ENCODE peak calls at places on chromosome 19, in seven cellular contexts. N is fibroblast of lung, X is transverse colon, L is uterus, O is IMR-90, C is AG10803, A is neuronal stem cell. K is an unnamed sample.

GRCh38 chr19:58338336-58338735 is 11.5 kb downstream of the ZSCAN22 start:
- DNase-seq in N (no peak), X (no peak), L (no peak), O (no peak), C (no peak), A (no peak), K (no peak)

GRCh38 chr19:35125270-35125717 is 9.6 kb downstream of the LGI4 start:
- DNase-seq in N (no peak), X (no peak), L (no peak), O (no peak), C (no peak), A (no peak), K (no peak)

GRCh38 chr19:10379880-10380310 is 477 bp downstream of the TYK2 start:
- DNase-seq in N (no peak), X (no peak), L (no peak), O (no peak), C (no peak), A (no peak), K (no peak)

GRCh38 chr19:42316223-42317211 is 3.4 kb downstream of the TMEM145 start:
- DNase-seq in N (no peak), X (peak; percentile 42), L (no peak), O (peak; percentile 21), C (peak; percentile 44), A (no peak), K (no peak)

GRCh38 chr19:54189668-54190502 is 505 bp upstream of the MBOAT7 start:
- DNase-seq in N (peak; percentile 100), X (peak; percentile 100), L (peak; percentile 100), O (peak; percentile 100), C (peak; percentile 100), A (peak; percentile 100), K (peak; percentile 100)

GRCh38 chr19:12867120-12868099 is 13.8 kb downstream of the DNASE2 start:
- DNase-seq in N (peak; percentile 43), X (peak; percentile 76), L (peak; percentile 57), O (peak; percentile 43), C (no peak), A (peak; percentile 90), K (no peak)

GRCh38 chr19:18475004-18475453 is 37.1 kb upstream of the ISYNA1 start:
- DNase-seq in N (no peak), X (no peak), L (no peak), O (no peak), C (no peak), A (no peak), K (no peak)

GRCh38 chr19:32359581-32359980 is 14.2 kb downstream of the ZNF507 start:
- DNase-seq in N (no peak), X (no peak), L (no peak), O (no peak), C (no peak), A (no peak), K (no peak)

GRCh38 chr19:16887353-16888265 is 1.2 kb upstream of the F2RL3 start:
- DNase-seq in N (no peak), X (no peak), L (no peak), O (no peak), C (no peak), A (no peak), K (no peak)

GRCh38 chr19:56727731-56728130 is 56.2 kb upstream of the ZNF835 start:
- DNase-seq in N (no peak), X (no peak), L (no peak), O (no peak), C (no peak), A (peak; percentile 14), K (no peak)

GRCh38 chr19:536031-536880 is 4.7 kb downstream of the CDC34 start:
- DNase-seq in N (no peak), X (peak; percentile 8), L (no peak), O (no peak), C (no peak), A (no peak), K (no peak)

GRCh38 chr19:45643927-45644771 is 5.0 kb upstream of the EML2 start:
- DNase-seq in N (no peak), X (no peak), L (no peak), O (no peak), C (no peak), A (no peak), K (no peak)

GRCh38 chr19:31054430-31054829 is 294.8 kb downstream of the TSHZ3 start:
- DNase-seq in N (peak; percentile 63), X (peak; percentile 37), L (no peak), O (peak; percentile 83), C (peak; percentile 63), A (peak; percentile 40), K (peak; percentile 36)

GRCh38 chr19:940591-941291 is 14.9 kb downstream of the ARID3A start:
- DNase-seq in N (peak; percentile 65), X (peak; percentile 86), L (peak; percentile 56), O (peak; percentile 57), C (no peak), A (no peak), K (peak; percentile 54)

GRCh38 chr19:13460045-13460444 is 46.2 kb downstream of the CACNA1A start:
- DNase-seq in N (no peak), X (no peak), L (no peak), O (no peak), C (no peak), A (no peak), K (no peak)

GRCh38 chr19:31676271-31677004 is 327.2 kb upstream of the TSHZ3 start:
- DNase-seq in N (peak; percentile 22), X (no peak), L (no peak), O (no peak), C (no peak), A (no peak), K (no peak)

GRCh38 chr19:48933382-48933932 is at the start of gene DHDH:
- DNase-seq in N (peak; percentile 63), X (peak; percentile 91), L (peak; percentile 71), O (peak; percentile 42), C (no peak), A (peak; percentile 80), K (peak; percentile 75)

GRCh38 chr19:29630661-29631060 is 24.6 kb downstream of the POP4 start:
- DNase-seq in N (no peak), X (no peak), L (no peak), O (no peak), C (peak; percentile 31), A (no peak), K (no peak)

DNA sequence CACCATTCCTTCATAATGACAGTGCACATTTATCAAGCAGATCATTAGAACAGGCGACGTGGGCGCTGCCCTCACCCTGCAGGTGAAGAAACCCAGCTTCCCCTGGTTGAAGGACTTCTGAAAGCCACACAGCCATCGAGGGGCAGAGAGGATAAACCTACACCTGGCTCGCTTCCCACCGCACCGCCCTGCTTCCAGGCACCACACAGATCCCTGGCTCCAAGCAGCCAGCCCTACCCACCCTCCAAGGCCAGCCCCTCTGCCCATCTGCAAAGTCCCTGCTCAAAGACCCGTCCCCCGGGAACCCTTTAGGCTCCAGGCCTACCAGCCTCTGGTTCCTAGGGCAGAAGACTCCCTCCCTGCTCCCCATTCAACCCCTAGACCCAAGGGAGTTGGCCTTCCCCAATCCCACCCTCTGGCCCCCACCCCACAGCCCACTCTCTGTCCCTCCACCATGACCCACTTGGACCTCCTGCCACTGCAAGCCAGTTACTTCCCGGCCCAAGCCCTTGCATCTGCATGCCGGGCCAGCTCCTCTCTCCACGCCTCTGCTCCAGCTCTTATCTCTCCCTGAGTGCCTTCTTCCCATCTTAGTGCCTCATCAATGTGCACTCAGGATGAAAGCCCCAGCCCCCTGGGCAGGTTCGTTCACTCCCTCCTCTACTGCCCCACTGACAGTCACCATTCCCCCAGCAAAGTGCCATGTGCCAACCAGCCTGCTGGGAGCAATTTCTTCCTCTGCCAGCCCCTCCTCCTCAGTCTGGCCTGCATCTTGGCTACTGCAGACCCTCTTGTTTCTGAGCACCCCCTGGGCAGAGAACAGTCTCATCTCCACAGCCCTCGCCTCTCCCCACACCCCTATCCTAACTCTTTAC is 28.0 kb downstream of the PEPD start:
- DNase-seq in N (no peak), X (no peak), L (no peak), O (no peak), C (no peak), A (no peak), K (no peak)
- H3K4me3 ChIP-seq in N (no peak overlapping the region), X (no peak overlapping the region), L (no peak overlapping the region), O (no peak overlapping the region), C (no peak overlapping the region), A (no peak overlapping the region), K (no peak overlapping the region)

GRCh38 chr19:36331353-36332228 is 47.4 kb downstream of the ZFP14 start:
- DNase-seq in N (peak; percentile 98), X (peak; percentile 68), L (peak; percentile 81), O (peak; percentile 94), C (peak; percentile 94), A (peak; percentile 94), K (peak; percentile 60)

GRCh38 chr19:36330226-36330625 is 48.8 kb downstream of the ZFP14 start:
- DNase-seq in N (no peak), X (no peak), L (no peak), O (no peak), C (no peak), A (no peak), K (no peak)
- H3K4me3 ChIP-seq in N (no peak overlapping the region), X (no peak overlapping the region), L (no peak overlapping the region), O (no peak overlapping the region), C (no peak overlapping the region), A (no peak overlapping the region), K (no peak overlapping the region)

GRCh38 chr19:7098701-7099596 is 29.4 kb downstream of the ZNF557 start:
- DNase-seq in N (peak; percentile 87), X (peak; percentile 94), L (peak; percentile 95), O (peak; percentile 87), C (peak; percentile 91), A (peak; percentile 92), K (peak; percentile 86)

GRCh38 chr19:7099597-7099921 is 30.1 kb downstream of the ZNF557 start:
- DNase-seq in N (no peak), X (no peak), L (no peak), O (no peak), C (no peak), A (no peak), K (no peak)

GRCh38 chr19:7101498-7102253 is 32.2 kb downstream of the ZNF557 start:
- DNase-seq in N (no peak), X (no peak), L (no peak), O (no peak), C (no peak), A (no peak), K (peak; percentile 75)

GRCh38 chr19:7098096-7098495 is 28.6 kb downstream of the ZNF557 start:
- DNase-seq in N (no peak), X (no peak), L (no peak), O (no peak), C (no peak), A (no peak), K (no peak)
- H3K4me3 ChIP-seq in N (peak overlapping the region; percentile 89), X (no peak overlapping the region), L (no peak overlapping the region), O (no peak overlapping the region), C (peak overlapping the region; percentile 81), A (peak overlapping the region; percentile 67), K (peak overlapping the region; percentile 76)

GRCh38 chr19:50187937-50188336 is 15.5 kb upstream of the MYH14 start:
- DNase-seq in N (no peak), X (peak; percentile 80), L (no peak), O (no peak), C (no peak), A (no peak), K (no peak)

GRCh38 chr19:50191270-50191669 is 12.2 kb upstream of the MYH14 start:
- DNase-seq in N (no peak), X (no peak), L (no peak), O (no peak), C (no peak), A (no peak), K (no peak)

GRCh38 chr19:50190439-50190891 is 13.0 kb upstream of the MYH14 start:
- DNase-seq in N (no peak), X (peak; percentile 84), L (no peak), O (no peak), C (no peak), A (no peak), K (peak; percentile 51)

GRCh38 chr19:50192463-50193211 is 10.8 kb upstream of the MYH14 start:
- DNase-seq in N (no peak), X (no peak), L (no peak), O (no peak), C (no peak), A (no peak), K (no peak)

GRCh38 chr19:50189326-50189725 is 14.1 kb upstream of the MYH14 start:
- DNase-seq in N (no peak), X (peak; percentile 57), L (no peak), O (no peak), C (no peak), A (no peak), K (no peak)
- H3K4me3 ChIP-seq in N (no peak overlapping the region), X (peak overlapping the region; percentile 51), L (no peak overlapping the region), O (no peak overlapping the region), C (no peak overlapping the region), A (no peak overlapping the region), K (no peak overlapping the region)

K was measured in Jurkat, Clone E6-1.